ENCODE peak calls at places on chromosomes 11 and 22, in eight cellular contexts. A is heart right ventricle, O is K562, J is SK-N-SH, B is upper lobe of right lung, S is HCT116, X is astrocyte, N is mammary epithelial cell. D is an unnamed sample. For H3K4me1 and H3K27me3, the result is how much of the 10 kb centered on the place peaks cover.

GRCh38 chr11:65150513-65151271 is 16.4 kb upstream of the SYVN1 start:
- DNase-seq in A (peak), O (peak), J (peak), B (peak), S (peak), X (peak), N (peak), D (no peak)

GRCh38 chr22:27460596-27461347 is 340.8 kb downstream of the MN1 start:
- DNase-seq in A (no peak), O (no peak), J (no peak), B (no peak), S (no peak), X (peak), N (no peak), D (no peak)

GRCh38 chr22:40325315-40325714 is 21.0 kb upstream of the ADSL start:
- DNase-seq in A (no peak), O (no peak), J (no peak), B (no peak), S (no peak), X (no peak), N (no peak), D (no peak)

GRCh38 chr11:1826552-1827094 is 8.2 kb upstream of the SYT8 start:
- DNase-seq in A (no peak), O (peak), J (peak), B (peak), S (no peak), X (peak), N (peak), D (peak)

GRCh38 chr22:34105461-34106062 is 185.3 kb upstream of the LARGE1 start:
- DNase-seq in A (peak), O (no peak), J (peak), B (peak), S (no peak), X (no peak), N (peak), D (peak)

GRCh38 chr11:64092119-64092760 is 56.5 kb downstream of the FLRT1 start:
- DNase-seq in A (no peak), O (peak), J (no peak), B (peak), S (no peak), X (no peak), N (no peak), D (no peak)

GRCh38 chr11:132999519-132999918 is 532.8 kb downstream of the OPCML start:
- DNase-seq in A (no peak), O (no peak), J (no peak), B (no peak), S (no peak), X (no peak), N (no peak), D (no peak)

GRCh38 chr11:61695917-61696316 is 15.7 kb downstream of the DAGLA start:
- DNase-seq in A (peak), O (peak), J (peak), B (peak), S (no peak), X (peak), N (peak), D (no peak)

GRCh38 chr22:20241579-20242392 is 26.3 kb downstream of the RTN4R start:
- DNase-seq in A (no peak), O (no peak), J (no peak), B (no peak), S (no peak), X (no peak), N (no peak), D (no peak)

GRCh38 chr11:128135451-128135850 is 451.9 kb downstream of the ETS1 start:
- DNase-seq in A (no peak), O (no peak), J (no peak), B (no peak), S (no peak), X (peak), N (peak), D (no peak)

GRCh38 chr22:36324414-36324813 is 63.4 kb downstream of the MYH9 start:
- DNase-seq in A (no peak), O (no peak), J (no peak), B (no peak), S (no peak), X (no peak), N (no peak), D (no peak)
- H3K4me1 ChIP-seq in A (half or more), O (under half), J (under half), B (half or more), S (under half), X (half or more), N (half or more), D (under half)

GRCh38 chr22:49791682-49792081 is 36.0 kb downstream of the BRD1 start:
- DNase-seq in A (no peak), O (no peak), J (no peak), B (no peak), S (no peak), X (no peak), N (no peak), D (no peak)

GRCh38 chr22:49792107-49792506 is 35.6 kb downstream of the BRD1 start:
- DNase-seq in A (no peak), O (no peak), J (no peak), B (no peak), S (no peak), X (no peak), N (no peak), D (no peak)

GRCh38 chr22:49793871-49794270 is 33.8 kb downstream of the BRD1 start:
- DNase-seq in A (no peak), O (no peak), J (no peak), B (no peak), S (no peak), X (no peak), N (no peak), D (no peak)

GRCh38 chr22:49795521-49795920 is 32.2 kb downstream of the BRD1 start:
- DNase-seq in A (no peak), O (no peak), J (no peak), B (no peak), S (no peak), X (no peak), N (no peak), D (no peak)

DNA sequence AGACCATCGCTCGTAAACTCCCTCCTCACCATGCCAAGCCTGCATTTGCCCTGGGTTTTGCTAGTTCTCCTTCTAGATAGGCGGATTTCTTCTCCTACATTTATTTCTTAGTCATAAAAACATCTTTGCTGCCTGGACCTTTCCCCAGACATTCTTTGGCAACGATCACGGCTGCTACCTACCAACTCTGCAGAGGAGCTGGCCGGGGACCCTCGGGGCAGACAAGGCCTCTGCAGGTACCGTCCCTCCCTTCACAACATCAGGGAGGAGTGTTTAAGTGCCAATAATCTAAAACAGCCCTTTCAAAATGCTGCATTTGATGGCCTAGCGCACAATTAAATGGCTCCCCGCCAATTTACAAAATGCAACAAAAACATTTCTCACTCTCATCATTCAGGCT is 34.4 kb downstream of the BRD1 start:
- DNase-seq in A (no peak), O (no peak), J (peak), B (no peak), S (no peak), X (peak), N (no peak), D (no peak)
- TF ChIP-seq CTCF in A (no peak), O (no peak), J (no peak), B (no peak), S (no peak), X (no peak), N (no peak), D (no peak)

GRCh38 chr11:31800398-31801265 is 10.5 kb downstream of the PAX6 start:
- DNase-seq in A (no peak), O (no peak), J (no peak), B (no peak), S (no peak), X (no peak), N (no peak), D (no peak)

GRCh38 chr11:31801298-31801702 is 9.8 kb downstream of the PAX6 start:
- DNase-seq in A (no peak), O (no peak), J (peak), B (no peak), S (no peak), X (no peak), N (no peak), D (no peak)

GRCh38 chr11:31802609-31802989 is 8.5 kb downstream of the PAX6 start:
- DNase-seq in A (no peak), O (no peak), J (peak), B (no peak), S (no peak), X (no peak), N (no peak), D (no peak)

GRCh38 chr11:31802990-31803812 is 7.9 kb downstream of the PAX6 start:
- DNase-seq in A (no peak), O (no peak), J (peak), B (no peak), S (no peak), X (peak), N (no peak), D (no peak)

DNA sequence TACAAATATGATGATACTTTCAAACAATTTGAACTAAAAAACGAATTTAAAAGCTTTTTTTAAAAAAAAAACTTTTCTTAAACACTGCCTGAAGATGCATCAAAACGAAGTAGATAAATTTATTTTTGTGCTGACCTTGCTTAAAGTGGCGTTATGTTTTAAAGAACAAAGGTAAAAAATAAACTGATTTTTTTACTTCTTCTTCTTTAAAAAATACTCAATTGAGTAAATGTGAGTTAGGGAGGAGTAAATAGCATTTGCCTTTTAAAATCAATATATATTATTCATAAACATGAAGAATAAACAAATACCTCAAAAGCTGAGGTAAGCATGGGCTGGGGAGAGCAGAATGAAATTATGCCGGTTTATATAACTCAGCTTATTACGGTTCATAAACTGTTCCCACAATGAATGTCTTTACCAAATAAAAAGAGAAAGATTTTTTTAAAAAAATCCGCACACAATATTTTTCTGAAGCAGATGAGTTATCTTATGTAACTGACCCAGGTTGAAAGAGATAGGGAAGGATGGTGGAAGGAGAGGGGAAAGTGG is 9.0 kb downstream of the PAX6 start:
- DNase-seq in A (no peak), O (no peak), J (no peak), B (no peak), S (no peak), X (no peak), N (no peak), D (no peak)
- H3K27me3 ChIP-seq in A (half or more), O (under half), J (half or more), B (half or more), S (under half), X (half or more), N (half or more), D (under half)

GRCh38 chr11:96314326-96315050 is 28.5 kb downstream of the MAML2 start:
- DNase-seq in A (no peak), O (no peak), J (no peak), B (no peak), S (peak), X (peak), N (peak), D (no peak)
- H3K4me1 ChIP-seq in A (under half), O (under half), J (under half), B (half or more), S (half or more), X (half or more), N (half or more), D (half or more)

DNA sequence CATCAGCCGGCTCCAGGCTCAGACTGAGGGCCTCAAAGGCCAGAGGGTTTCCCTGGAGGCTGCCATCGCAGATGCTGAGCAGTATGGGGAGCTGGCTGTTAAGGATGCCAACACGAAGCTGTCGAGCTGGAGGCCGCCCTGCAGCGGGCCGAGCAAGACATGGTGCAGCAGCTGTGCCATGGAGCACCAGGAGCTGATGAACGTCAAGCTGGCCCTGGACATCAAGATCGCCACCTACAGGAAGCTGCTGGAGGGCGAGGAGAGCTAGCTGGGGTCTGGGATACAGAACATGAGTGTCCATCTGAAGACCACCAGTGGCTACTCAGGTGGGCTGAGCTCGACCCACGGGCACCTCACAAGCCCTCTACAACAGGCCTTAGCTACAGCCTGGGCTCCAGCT is 4.0 kb upstream of the SCUBE2 start:
- DNase-seq in A (no peak), O (no peak), J (no peak), B (no peak), S (no peak), X (no peak), N (no peak), D (no peak)
- TF ChIP-seq CTCF in A (peak), O (peak), J (peak), B (peak), S (no peak), X (no peak), N (no peak), D (no peak)

GRCh38 chr11:45259607-45260006 is 26.5 kb downstream of the SYT13 start:
- DNase-seq in A (no peak), O (no peak), J (no peak), B (no peak), S (peak), X (peak), N (peak), D (no peak)
- H3K27me3 ChIP-seq in A (under half), O (under half), J (under half), B (under half), S (under half), X (under half), N (under half), D (under half)

GRCh38 chr11:111730871-111731591 is 35.2 kb downstream of the PPP2R1B start:
- DNase-seq in A (no peak), O (no peak), J (peak), B (no peak), S (no peak), X (peak), N (peak), D (no peak)
- H3K4me1 ChIP-seq in A (half or more), O (under half), J (half or more), B (half or more), S (under half), X (half or more), N (under half), D (under half)

DNA sequence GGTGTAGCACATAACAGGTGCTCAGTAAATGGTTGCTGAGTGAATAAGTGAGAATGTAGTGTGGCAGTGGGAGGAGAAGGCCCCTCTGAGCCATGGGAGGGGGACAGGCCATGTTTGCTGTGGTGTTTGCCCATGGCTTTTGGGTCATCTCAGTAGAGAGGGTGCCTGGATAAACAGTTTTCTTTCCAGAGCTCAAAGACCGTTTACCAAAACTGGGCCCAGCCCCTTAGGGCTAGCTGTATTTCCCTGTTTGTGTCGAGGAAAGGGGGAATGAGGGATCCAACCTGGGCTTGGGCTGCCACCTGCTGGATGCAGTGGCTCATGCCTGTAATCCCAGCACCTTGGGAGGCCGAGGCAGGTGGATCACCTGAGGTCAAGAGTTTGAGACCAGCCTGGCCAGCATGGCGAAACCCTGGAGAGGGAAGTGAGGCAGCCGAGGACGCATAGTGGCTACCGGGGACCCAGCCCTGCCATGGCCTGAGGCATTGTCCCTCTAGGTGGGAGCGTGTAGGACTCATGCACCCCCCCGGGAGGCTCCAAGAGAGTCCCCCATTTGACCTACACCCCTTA is 8.7 kb upstream of the LTO1 start:
- DNase-seq in A (no peak), O (peak), J (no peak), B (peak), S (no peak), X (no peak), N (peak), D (peak)
- TF ChIP-seq CTCF in A (peak), O (peak), J (peak), B (peak), S (peak), X (peak), N (peak), D (peak)

GRCh38 chr11:134275534-134276395 is at the start of gene GLB1L3:
- DNase-seq in A (no peak), O (peak), J (peak), B (peak), S (no peak), X (no peak), N (peak), D (peak)

GRCh38 chr11:134272381-134273316 is 3.5 kb upstream of the GLB1L3 start:
- DNase-seq in A (no peak), O (peak), J (peak), B (no peak), S (no peak), X (no peak), N (no peak), D (peak)

GRCh38 chr11:134275188-134275533 is 1.0 kb upstream of the GLB1L3 start:
- DNase-seq in A (no peak), O (no peak), J (no peak), B (no peak), S (no peak), X (no peak), N (no peak), D (no peak)

GRCh38 chr11:134271978-134272377 is 4.2 kb upstream of the GLB1L3 start:
- DNase-seq in A (no peak), O (no peak), J (no peak), B (no peak), S (no peak), X (no peak), N (no peak), D (no peak)

GRCh38 chr11:134273317-134273712 is 2.9 kb upstream of the GLB1L3 start:
- DNase-seq in A (no peak), O (no peak), J (no peak), B (no peak), S (no peak), X (no peak), N (no peak), D (no peak)
- H3K27me3 ChIP-seq in A (half or more), O (half or more), J (half or more), B (half or more), S (under half), X (half or more), N (under half), D (under half)

GRCh38 chr11:116224154-116224888 is 548.5 kb downstream of the BUD13 start:
- DNase-seq in A (peak), O (peak), J (peak), B (no peak), S (peak), X (no peak), N (no peak), D (peak)

GRCh38 chr11:116224889-116225200 is 547.9 kb downstream of the BUD13 start:
- DNase-seq in A (no peak), O (no peak), J (peak), B (no peak), S (no peak), X (no peak), N (no peak), D (no peak)

GRCh38 chr11:116225784-116226410 is 546.9 kb downstream of the BUD13 start:
- DNase-seq in A (peak), O (no peak), J (no peak), B (no peak), S (no peak), X (no peak), N (no peak), D (no peak)

GRCh38 chr11:116226731-116227130 is 546.1 kb downstream of the BUD13 start:
- DNase-seq in A (no peak), O (no peak), J (no peak), B (no peak), S (no peak), X (no peak), N (no peak), D (no peak)

GRCh38 chr11:116225236-116225635 is 547.6 kb downstream of the BUD13 start:
- DNase-seq in A (no peak), O (no peak), J (peak), B (no peak), S (no peak), X (no peak), N (no peak), D (no peak)
- H3K4me1 ChIP-seq in A (under half), O (under half), J (under half), B (under half), S (under half), X (under half), N (under half), D (under half)

D was measured in Caco-2.